ENCODE peak calls at places on chromosomes 7 and 10, in four cellular contexts. E is HFFc6, V is fibroblast of lung, F is AG10803. Y is an unnamed sample.
A peak's percentile ranks its signal among the peaks of the same experiment; 100 is the strongest.

GRCh38 chr7:117092801-117093200 is 139.5 kb downstream of the ST7 start:
- DNase-seq in E (no peak), V (no peak), F (peak; percentile 77), Y (no peak)

GRCh38 chr7:31020652-31021051 is 31.5 kb upstream of the ADCYAP1R1 start:
- DNase-seq in E (no peak), V (no peak), F (no peak), Y (no peak)

GRCh38 chr10:24494236-24494635 is 229.5 kb downstream of the ARHGAP21 start:
- DNase-seq in E (no peak), V (no peak), F (no peak), Y (no peak)

GRCh38 chr10:82932426-82932825 is 1057.4 kb downstream of the NRG3 start:
- DNase-seq in E (no peak), V (no peak), F (no peak), Y (no peak)

GRCh38 chr10:92970301-92971070 is 90.1 kb upstream of the CYP26C1 start:
- DNase-seq in E (peak; percentile 31), V (peak; percentile 87), F (peak; percentile 22), Y (no peak)

GRCh38 chr10:11776080-11776479 is 33.9 kb downstream of the ECHDC3 start:
- DNase-seq in E (peak; percentile 23), V (peak; percentile 35), F (no peak), Y (no peak)

GRCh38 chr7:24051651-24052050 is 232.3 kb upstream of the NPY start:
- DNase-seq in E (no peak), V (no peak), F (no peak), Y (no peak)

GRCh38 chr7:70334883-70335282 is 736.6 kb downstream of the AUTS2 start:
- DNase-seq in E (no peak), V (no peak), F (no peak), Y (no peak)

GRCh38 chr7:88151119-88151790 is 68.6 kb downstream of the SRI start:
- DNase-seq in E (no peak), V (no peak), F (no peak), Y (no peak)

GRCh38 chr7:143507094-143507518 is 29.4 kb downstream of the TAS2R41 start:
- DNase-seq in E (no peak), V (no peak), F (no peak), Y (no peak)

GRCh38 chr7:391961-392524 is 102.1 kb downstream of the FOXL3 start:
- DNase-seq in E (no peak), V (no peak), F (no peak), Y (no peak)

GRCh38 chr10:123703195-123703790 is 37.1 kb downstream of the GPR26 start:
- DNase-seq in E (no peak), V (no peak), F (no peak), Y (no peak)

GRCh38 chr7:24833548-24833947 is 76.3 kb upstream of the GSDME start:
- DNase-seq in E (no peak), V (no peak), F (no peak), Y (no peak)

GRCh38 chr7:96747413-96747940 is 37.8 kb upstream of the SEM1 start:
- DNase-seq in E (no peak), V (no peak), F (no peak), Y (no peak)

GRCh38 chr7:143906895-143907294 is 4.9 kb upstream of the TCAF1 start:
- DNase-seq in E (no peak), V (no peak), F (no peak), Y (no peak)

GRCh38 chr10:43628956-43629355 is 19.7 kb downstream of the ZNF32 start:
- DNase-seq in E (no peak), V (no peak), F (no peak), Y (no peak)

GRCh38 chr7:51265066-51265907 is 51.3 kb downstream of the COBL start:
- DNase-seq in E (no peak), V (no peak), F (no peak), Y (no peak)

GRCh38 chr10:60140681-60141632 is 234.6 kb upstream of the CCDC6 start:
- DNase-seq in E (no peak), V (peak; percentile 65), F (no peak), Y (no peak)

GRCh38 chr7:45984386-45985295 is 63.6 kb upstream of the IGFBP3 start:
- DNase-seq in E (no peak), V (no peak), F (no peak), Y (no peak)
- TF ChIP-seq CTCF in E (peak; percentile 32), V (no peak), F (no peak), Y (peak; percentile 8)

GRCh38 chr10:91643700-91644099 is 10.8 kb upstream of the PPP1R3C start:
- DNase-seq in E (no peak), V (no peak), F (no peak), Y (no peak)
- TF ChIP-seq CTCF in E (peak; percentile 70), V (no peak), F (peak; percentile 29), Y (peak; percentile 52)

GRCh38 chr10:75203724-75204123 is 6.9 kb upstream of the VDAC2 start:
- DNase-seq in E (no peak), V (no peak), F (no peak), Y (no peak)
- TF ChIP-seq CTCF in E (no peak), V (no peak), F (no peak), Y (no peak)

DNA sequence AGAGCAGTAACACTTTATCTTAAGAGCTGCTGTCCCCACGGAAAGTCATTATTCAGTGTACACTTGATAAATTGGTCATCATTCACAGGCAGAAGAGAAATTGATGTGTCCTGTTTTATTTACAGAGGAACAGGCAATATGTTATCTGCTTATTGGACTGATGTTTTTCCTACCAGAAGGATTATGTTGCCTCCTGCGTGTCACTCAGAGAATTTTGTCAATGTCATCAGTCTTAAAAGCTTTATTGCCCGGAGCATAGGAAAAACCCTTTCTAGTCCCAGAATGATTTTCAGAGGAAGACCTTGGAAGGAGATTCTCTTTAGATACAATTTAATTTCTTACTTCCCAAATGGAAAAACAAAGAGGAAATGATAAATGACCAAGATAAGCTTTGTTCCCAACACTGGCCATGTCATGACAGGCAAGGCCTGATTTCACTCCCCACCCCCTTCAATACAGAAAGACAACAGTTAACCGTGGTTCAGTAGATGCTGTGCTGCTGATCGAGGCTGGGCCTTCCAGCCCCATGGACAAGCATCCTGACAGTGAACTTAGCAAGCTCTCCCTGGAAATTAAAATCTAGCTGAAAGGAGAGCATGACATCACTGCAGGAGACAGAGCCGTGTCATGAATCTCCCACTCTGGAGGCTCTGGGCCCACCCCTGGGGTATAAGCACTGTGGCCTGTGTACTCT is 118.7 kb upstream of the LYZL2 start:
- DNase-seq in E (no peak), V (no peak), F (no peak), Y (no peak)
- TF ChIP-seq CTCF in E (no peak), V (no peak), F (no peak), Y (no peak)

Y was measured in osteocyte.